ENCODE peak calls at places on chromosomes 12 and 14, in five cellular contexts. J is activated naive CD4-positive, alpha-beta T cell treated with Interleukin-2 at 50 U/mL for 16 hours; C is naive thymus-derived CD4-positive, alpha-beta T cell; Y is left ventricle myocardium superior; K is HT-29. N is an unnamed sample.

GRCh38 chr14:72111921-72112320 is 179.7 kb downstream of the RGS6 start:
- DNase-seq in J (no peak), C (no peak), Y (no peak), K (no peak), N (no peak)

GRCh38 chr12:39070775-39071174 is 165.4 kb upstream of the CPNE8 start:
- DNase-seq in J (no peak), C (no peak), Y (no peak), K (no peak), N (no peak)

GRCh38 chr12:131694116-131694838 is 16.6 kb upstream of the SFSWAP start:
- DNase-seq in J (no peak), C (no peak), Y (no peak), K (no peak), N (no peak)

GRCh38 chr12:63302269-63302940 is 151.4 kb upstream of the AVPR1A start:
- DNase-seq in J (no peak), C (no peak), Y (no peak), K (no peak), N (no peak)

GRCh38 chr12:1282670-1283361 is 291.8 kb downstream of the ERC1 start:
- DNase-seq in J (no peak), C (no peak), Y (peak), K (no peak), N (no peak)

GRCh38 chr12:6573001-6573400 is 4.9 kb upstream of the NOP2 start:
- DNase-seq in J (no peak), C (no peak), Y (no peak), K (no peak), N (no peak)

GRCh38 chr12:115402443-115403170 is 718.6 kb upstream of the TBX3 start:
- DNase-seq in J (no peak), C (no peak), Y (no peak), K (no peak), N (no peak)

GRCh38 chr12:22101749-22102243 is 55.8 kb downstream of the CMAS start:
- DNase-seq in J (peak), C (no peak), Y (peak), K (no peak), N (peak)

GRCh38 chr12:29316772-29317171 is 64.2 kb downstream of the ERGIC2 start:
- DNase-seq in J (no peak), C (no peak), Y (peak), K (no peak), N (no peak)

GRCh38 chr12:49888461-49889151 is 15.1 kb downstream of the FAIM2 start:
- DNase-seq in J (no peak), C (no peak), Y (peak), K (peak), N (no peak)

GRCh38 chr12:108643941-108644742 is 10.4 kb upstream of the SELPLG start:
- DNase-seq in J (no peak), C (no peak), Y (peak), K (no peak), N (no peak)

GRCh38 chr14:105398726-105399440 is 545 bp downstream of the TEX22 start:
- DNase-seq in J (peak), C (no peak), Y (no peak), K (peak), N (peak)

GRCh38 chr12:52285851-52286530 is 5.3 kb downstream of the KRT81 start:
- DNase-seq in J (no peak), C (no peak), Y (no peak), K (no peak), N (no peak)

GRCh38 chr12:69423037-69423905 is 46.9 kb upstream of the FRS2 start:
- DNase-seq in J (no peak), C (no peak), Y (no peak), K (no peak), N (no peak)

N was measured in activated CD4-positive, alpha-beta T cell treated with anti-CD3 and anti-CD28 coated beads, Interleukin-2, amount 50 U/mL, for 48 hours.